ENCODE peak calls at places on chromosomes 12 and 14, in eight cellular contexts. One of them, this sample, is unnamed. For H3K4me1 and H3K27me3, the result is how much of the 10 kb centered on the place peaks cover.

GRCh38 chr14:90820958-90821357 is 4.7 kb upstream of the TTC7B start:
- DNase-seq in GM23248: peak
- DNase-seq in neural progenitor cell: no peak
- DNase-seq in A673: no peak
- DNase-seq in BE2C: no peak
- DNase-seq in aorta: no peak
- DNase-seq in GM23338: no peak
- DNase-seq in CD4-positive, alpha-beta memory T cell: peak
- DNase-seq in this sample: peak

GRCh38 chr12:6570264-6570887 is 2.3 kb upstream of the NOP2 start:
- DNase-seq in GM23248: peak
- DNase-seq in neural progenitor cell: peak
- DNase-seq in A673: peak
- DNase-seq in BE2C: peak
- DNase-seq in aorta: peak
- DNase-seq in GM23338: peak
- DNase-seq in CD4-positive, alpha-beta memory T cell: no peak
- DNase-seq in this sample: peak

GRCh38 chr12:10213168-10214130 is 772 bp downstream of the GABARAPL1 start:
- DNase-seq in GM23248: peak
- DNase-seq in neural progenitor cell: peak
- DNase-seq in A673: peak
- DNase-seq in BE2C: peak
- DNase-seq in aorta: peak
- DNase-seq in GM23338: peak
- DNase-seq in CD4-positive, alpha-beta memory T cell: peak
- DNase-seq in this sample: peak

GRCh38 chr12:80053048-80053790 is 46.1 kb upstream of the OTOGL start:
- DNase-seq in GM23248: peak
- DNase-seq in neural progenitor cell: no peak
- DNase-seq in A673: no peak
- DNase-seq in BE2C: no peak
- DNase-seq in aorta: peak
- DNase-seq in GM23338: no peak
- DNase-seq in CD4-positive, alpha-beta memory T cell: no peak
- DNase-seq in this sample: no peak

GRCh38 chr14:79018846-79019245 is 848.7 kb downstream of the NRXN3 start:
- DNase-seq in GM23248: peak
- DNase-seq in neural progenitor cell: no peak
- DNase-seq in A673: no peak
- DNase-seq in BE2C: no peak
- DNase-seq in aorta: no peak
- DNase-seq in GM23338: no peak
- DNase-seq in CD4-positive, alpha-beta memory T cell: no peak
- DNase-seq in this sample: no peak

GRCh38 chr12:121926874-121927706 is 8.7 kb downstream of the CFAP251 start:
- DNase-seq in GM23248: no peak
- DNase-seq in neural progenitor cell: no peak
- DNase-seq in A673: no peak
- DNase-seq in BE2C: no peak
- DNase-seq in aorta: no peak
- DNase-seq in GM23338: peak
- DNase-seq in CD4-positive, alpha-beta memory T cell: no peak
- DNase-seq in this sample: no peak

GRCh38 chr12:31117203-31118011 is 43.7 kb downstream of the DDX11 start:
- DNase-seq in GM23248: peak
- DNase-seq in neural progenitor cell: peak
- DNase-seq in A673: peak
- DNase-seq in BE2C: peak
- DNase-seq in aorta: peak
- DNase-seq in GM23338: peak
- DNase-seq in CD4-positive, alpha-beta memory T cell: peak
- DNase-seq in this sample: no peak

GRCh38 chr12:72268386-72268785 is 3.8 kb upstream of the TRHDE start:
- DNase-seq in GM23248: no peak
- DNase-seq in neural progenitor cell: no peak
- DNase-seq in A673: peak
- DNase-seq in BE2C: no peak
- DNase-seq in aorta: no peak
- DNase-seq in GM23338: no peak
- DNase-seq in CD4-positive, alpha-beta memory T cell: no peak
- DNase-seq in this sample: no peak

GRCh38 chr14:101175731-101176534 is 272.4 kb upstream of the RTL1 start:
- DNase-seq in GM23248: no peak
- DNase-seq in neural progenitor cell: no peak
- DNase-seq in A673: no peak
- DNase-seq in BE2C: no peak
- DNase-seq in aorta: no peak
- DNase-seq in GM23338: no peak
- DNase-seq in CD4-positive, alpha-beta memory T cell: no peak
- DNase-seq in this sample: no peak

GRCh38 chr12:52436828-52437474 is 2.8 kb upstream of the KRT75 start:
- DNase-seq in GM23248: no peak
- DNase-seq in neural progenitor cell: no peak
- DNase-seq in A673: no peak
- DNase-seq in BE2C: no peak
- DNase-seq in aorta: no peak
- DNase-seq in GM23338: no peak
- DNase-seq in CD4-positive, alpha-beta memory T cell: no peak
- DNase-seq in this sample: no peak
- H3K4me1 ChIP-seq in GM23248: under half
- H3K4me1 ChIP-seq in neural progenitor cell: under half
- H3K4me1 ChIP-seq in A673: under half
- H3K4me1 ChIP-seq in BE2C: under half
- H3K4me1 ChIP-seq in aorta: under half
- H3K4me1 ChIP-seq in GM23338: under half
- H3K4me1 ChIP-seq in CD4-positive, alpha-beta memory T cell: under half
- H3K4me1 ChIP-seq in this sample: under half

GRCh38 chr12:124561231-124561630 is 6.2 kb downstream of the NCOR2 start:
- DNase-seq in GM23248: no peak
- DNase-seq in neural progenitor cell: no peak
- DNase-seq in A673: no peak
- DNase-seq in BE2C: no peak
- DNase-seq in aorta: no peak
- DNase-seq in GM23338: no peak
- DNase-seq in CD4-positive, alpha-beta memory T cell: no peak
- DNase-seq in this sample: no peak
- H3K27me3 ChIP-seq in GM23248: under half
- H3K27me3 ChIP-seq in neural progenitor cell: under half
- H3K27me3 ChIP-seq in A673: under half
- H3K27me3 ChIP-seq in BE2C: under half
- H3K27me3 ChIP-seq in aorta: under half
- H3K27me3 ChIP-seq in GM23338: under half
- H3K27me3 ChIP-seq in CD4-positive, alpha-beta memory T cell: under half
- H3K27me3 ChIP-seq in this sample: under half

GRCh38 chr12:113056631-113057488 is at the start of gene DTX1:
- DNase-seq in GM23248: peak
- DNase-seq in neural progenitor cell: peak
- DNase-seq in A673: peak
- DNase-seq in BE2C: no peak
- DNase-seq in aorta: no peak
- DNase-seq in GM23338: peak
- DNase-seq in CD4-positive, alpha-beta memory T cell: no peak
- DNase-seq in this sample: no peak

GRCh38 chr12:113055594-113056380 is 743 bp upstream of the DTX1 start:
- DNase-seq in GM23248: no peak
- DNase-seq in neural progenitor cell: no peak
- DNase-seq in A673: no peak
- DNase-seq in BE2C: no peak
- DNase-seq in aorta: no peak
- DNase-seq in GM23338: no peak
- DNase-seq in CD4-positive, alpha-beta memory T cell: no peak
- DNase-seq in this sample: peak

GRCh38 chr12:113054948-113055486 is 1.5 kb upstream of the DTX1 start:
- DNase-seq in GM23248: no peak
- DNase-seq in neural progenitor cell: no peak
- DNase-seq in A673: no peak
- DNase-seq in BE2C: no peak
- DNase-seq in aorta: no peak
- DNase-seq in GM23338: no peak
- DNase-seq in CD4-positive, alpha-beta memory T cell: no peak
- DNase-seq in this sample: no peak

GRCh38 chr12:113057565-113058485 is 1.3 kb downstream of the DTX1 start:
- DNase-seq in GM23248: no peak
- DNase-seq in neural progenitor cell: peak
- DNase-seq in A673: no peak
- DNase-seq in BE2C: no peak
- DNase-seq in aorta: no peak
- DNase-seq in GM23338: peak
- DNase-seq in CD4-positive, alpha-beta memory T cell: no peak
- DNase-seq in this sample: peak

DNA sequence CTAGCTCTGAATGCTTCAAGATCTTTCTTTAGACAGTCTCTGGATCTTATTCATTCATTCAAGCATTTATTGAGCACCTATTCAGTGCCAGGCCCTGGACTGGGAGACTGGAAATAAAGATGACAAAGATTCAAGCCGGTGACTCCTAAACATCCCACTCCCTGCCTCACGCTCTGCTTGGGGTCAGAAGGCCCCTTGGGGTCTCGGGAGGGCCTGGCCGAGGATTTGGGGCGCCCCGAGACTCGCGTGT is 224 bp upstream of the DTX1 start:
- DNase-seq in GM23248: no peak
- DNase-seq in neural progenitor cell: no peak
- DNase-seq in A673: no peak
- DNase-seq in BE2C: no peak
- DNase-seq in aorta: no peak
- DNase-seq in GM23338: no peak
- DNase-seq in CD4-positive, alpha-beta memory T cell: no peak
- DNase-seq in this sample: no peak
- H3K4me1 ChIP-seq in GM23248: under half
- H3K4me1 ChIP-seq in neural progenitor cell: under half
- H3K4me1 ChIP-seq in A673: under half
- H3K4me1 ChIP-seq in BE2C: under half
- H3K4me1 ChIP-seq in aorta: under half
- H3K4me1 ChIP-seq in GM23338: under half
- H3K4me1 ChIP-seq in CD4-positive, alpha-beta memory T cell: half or more
- H3K4me1 ChIP-seq in this sample: under half

GRCh38 chr12:49346659-49347306 is at the start of gene DNAJC22:
- DNase-seq in GM23248: peak
- DNase-seq in neural progenitor cell: peak
- DNase-seq in A673: peak
- DNase-seq in BE2C: peak
- DNase-seq in aorta: no peak
- DNase-seq in GM23338: peak
- DNase-seq in CD4-positive, alpha-beta memory T cell: no peak
- DNase-seq in this sample: peak
- H3K27me3 ChIP-seq in GM23248: under half
- H3K27me3 ChIP-seq in neural progenitor cell: half or more
- H3K27me3 ChIP-seq in A673: under half
- H3K27me3 ChIP-seq in BE2C: under half
- H3K27me3 ChIP-seq in aorta: under half
- H3K27me3 ChIP-seq in GM23338: half or more
- H3K27me3 ChIP-seq in CD4-positive, alpha-beta memory T cell: half or more
- H3K27me3 ChIP-seq in this sample: under half

DNA sequence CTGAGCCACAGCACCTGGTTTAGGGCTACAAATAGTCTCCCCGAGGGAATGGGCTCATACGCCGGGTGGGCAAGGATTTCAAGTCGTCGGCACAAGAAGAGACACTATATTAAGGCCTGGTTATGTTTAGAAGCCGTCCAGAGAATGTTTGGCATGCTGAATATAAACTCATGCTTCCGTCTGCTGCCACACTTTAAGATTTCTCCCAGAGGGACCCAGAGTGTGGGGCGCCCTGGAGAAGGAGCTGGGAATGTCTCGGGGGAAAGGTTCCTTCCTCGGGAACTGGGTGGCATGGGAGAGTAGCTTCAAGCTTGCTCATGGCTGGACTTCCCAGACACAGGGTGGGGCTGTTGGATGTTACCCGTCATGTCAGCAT is 295.7 kb downstream of the CACNA1C start:
- DNase-seq in GM23248: no peak
- DNase-seq in neural progenitor cell: no peak
- DNase-seq in A673: no peak
- DNase-seq in BE2C: no peak
- DNase-seq in aorta: no peak
- DNase-seq in GM23338: no peak
- DNase-seq in CD4-positive, alpha-beta memory T cell: no peak
- DNase-seq in this sample: no peak
- H3K4me1 ChIP-seq in GM23248: under half
- H3K4me1 ChIP-seq in neural progenitor cell: under half
- H3K4me1 ChIP-seq in A673: under half
- H3K4me1 ChIP-seq in BE2C: under half
- H3K4me1 ChIP-seq in aorta: under half
- H3K4me1 ChIP-seq in GM23338: under half
- H3K4me1 ChIP-seq in CD4-positive, alpha-beta memory T cell: under half
- H3K4me1 ChIP-seq in this sample: under half

DNA sequence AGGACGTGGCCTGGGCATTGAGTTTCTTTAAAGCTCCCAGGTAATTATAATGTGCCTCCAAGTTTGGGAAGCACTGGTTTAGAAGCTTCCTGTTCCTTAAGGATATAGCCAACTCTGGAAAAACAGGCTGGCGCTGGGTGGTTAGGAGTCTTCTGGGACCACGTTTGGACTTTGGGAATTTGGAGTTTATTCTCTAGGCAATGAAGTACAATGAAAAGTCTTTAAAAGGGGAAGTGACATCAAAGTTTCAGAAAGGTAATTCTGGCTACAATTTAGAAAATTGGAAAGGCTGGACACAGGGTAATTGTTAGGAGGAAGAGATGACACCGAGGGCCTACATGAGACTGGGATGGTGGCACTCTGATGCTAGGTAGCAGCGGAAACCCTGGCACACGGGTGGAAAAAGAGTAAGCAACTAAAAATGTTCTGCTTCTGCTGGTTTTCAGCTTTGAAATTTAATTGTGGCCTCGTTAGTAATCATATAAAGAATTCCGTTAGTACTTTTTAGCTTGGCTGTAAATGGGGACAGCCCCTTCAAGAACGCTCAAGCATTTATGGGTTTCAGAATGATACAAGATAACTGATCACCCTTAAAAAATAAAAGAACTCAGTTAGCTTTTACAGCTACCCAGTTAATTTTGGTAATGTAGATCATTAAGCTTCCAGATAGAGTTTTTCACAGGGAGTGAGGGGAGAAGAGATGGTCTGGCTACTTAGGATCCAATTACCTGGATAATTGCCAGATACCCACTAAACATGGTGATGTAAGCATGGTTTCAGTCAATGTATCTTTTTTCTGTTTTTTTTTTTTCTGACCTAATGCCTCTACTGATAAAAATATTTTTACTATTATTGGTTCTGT is 12.8 kb upstream of the DCP1B start:
- DNase-seq in GM23248: no peak
- DNase-seq in neural progenitor cell: no peak
- DNase-seq in A673: peak
- DNase-seq in BE2C: no peak
- DNase-seq in aorta: no peak
- DNase-seq in GM23338: no peak
- DNase-seq in CD4-positive, alpha-beta memory T cell: no peak
- DNase-seq in this sample: no peak
- H3K27me3 ChIP-seq in GM23248: under half
- H3K27me3 ChIP-seq in neural progenitor cell: under half
- H3K27me3 ChIP-seq in A673: under half
- H3K27me3 ChIP-seq in BE2C: under half
- H3K27me3 ChIP-seq in aorta: under half
- H3K27me3 ChIP-seq in GM23338: under half
- H3K27me3 ChIP-seq in CD4-positive, alpha-beta memory T cell: under half
- H3K27me3 ChIP-seq in this sample: under half

DNA sequence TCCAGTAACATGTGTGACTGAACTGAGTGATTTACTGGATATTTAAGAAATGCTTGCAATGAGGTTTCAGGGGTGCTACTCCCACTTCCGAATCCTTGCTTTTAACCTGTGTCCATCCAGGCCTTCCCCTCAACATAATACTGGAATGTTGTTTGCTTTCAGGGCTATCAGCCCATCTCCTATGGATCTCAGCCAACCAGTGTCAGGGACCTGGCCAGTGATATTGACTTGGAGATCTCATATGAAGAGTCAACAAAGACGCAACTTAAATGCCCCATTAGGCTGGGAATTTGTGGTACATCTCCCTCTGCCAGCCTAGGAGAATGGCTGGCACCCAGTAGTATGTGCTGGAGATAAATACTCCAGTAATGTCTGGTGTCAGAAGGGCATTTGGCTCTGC is 889 bp upstream of the IFT43 start:
- DNase-seq in GM23248: no peak
- DNase-seq in neural progenitor cell: no peak
- DNase-seq in A673: no peak
- DNase-seq in BE2C: no peak
- DNase-seq in aorta: no peak
- DNase-seq in GM23338: no peak
- DNase-seq in CD4-positive, alpha-beta memory T cell: no peak
- DNase-seq in this sample: no peak
- H3K4me1 ChIP-seq in GM23248: under half
- H3K4me1 ChIP-seq in neural progenitor cell: under half
- H3K4me1 ChIP-seq in A673: under half
- H3K4me1 ChIP-seq in BE2C: under half
- H3K4me1 ChIP-seq in aorta: under half
- H3K4me1 ChIP-seq in GM23338: under half
- H3K4me1 ChIP-seq in CD4-positive, alpha-beta memory T cell: under half
- H3K4me1 ChIP-seq in this sample: under half

This sample was measured in right lobe of liver.